ENCODE peak calls at places on chromosome 10, in seven cellular contexts. One of them, this sample, is unnamed.

GRCh38 chr10:86900955-86901354 is 56.5 kb downstream of the MMRN2 start:
- DNase-seq in NB4: no peak
- DNase-seq in ureter: peak
- DNase-seq in G401: peak
- DNase-seq in DND-41: no peak
- DNase-seq in progenitor cell of endocrine pancreas: no peak
- DNase-seq in C1 segment of cervical spinal cord: peak
- DNase-seq in this sample: peak

GRCh38 chr10:112461029-112461887 is 14.2 kb downstream of the VTI1A start:
- DNase-seq in NB4: peak
- DNase-seq in ureter: no peak
- DNase-seq in G401: no peak
- DNase-seq in DND-41: peak
- DNase-seq in progenitor cell of endocrine pancreas: no peak
- DNase-seq in C1 segment of cervical spinal cord: no peak
- DNase-seq in this sample: no peak

GRCh38 chr10:80357000-80357803 is 621 bp downstream of the DYDC2 start:
- DNase-seq in NB4: no peak
- DNase-seq in ureter: no peak
- DNase-seq in G401: no peak
- DNase-seq in DND-41: no peak
- DNase-seq in progenitor cell of endocrine pancreas: peak
- DNase-seq in C1 segment of cervical spinal cord: no peak
- DNase-seq in this sample: no peak

GRCh38 chr10:69421611-69422308 is 5.0 kb upstream of the TACR2 start:
- DNase-seq in NB4: peak
- DNase-seq in ureter: peak
- DNase-seq in G401: no peak
- DNase-seq in DND-41: no peak
- DNase-seq in progenitor cell of endocrine pancreas: no peak
- DNase-seq in C1 segment of cervical spinal cord: no peak
- DNase-seq in this sample: no peak

GRCh38 chr10:124670849-124671248 is 73.3 kb downstream of the FAM53B start:
- DNase-seq in NB4: no peak
- DNase-seq in ureter: no peak
- DNase-seq in G401: peak
- DNase-seq in DND-41: peak
- DNase-seq in progenitor cell of endocrine pancreas: no peak
- DNase-seq in C1 segment of cervical spinal cord: no peak
- DNase-seq in this sample: no peak

GRCh38 chr10:17734432-17735110 is 17.4 kb upstream of the TMEM236 start:
- DNase-seq in NB4: no peak
- DNase-seq in ureter: no peak
- DNase-seq in G401: peak
- DNase-seq in DND-41: no peak
- DNase-seq in progenitor cell of endocrine pancreas: no peak
- DNase-seq in C1 segment of cervical spinal cord: no peak
- DNase-seq in this sample: no peak

GRCh38 chr10:112244197-112244596 is 39.0 kb upstream of the TECTB start:
- DNase-seq in NB4: no peak
- DNase-seq in ureter: no peak
- DNase-seq in G401: no peak
- DNase-seq in DND-41: no peak
- DNase-seq in progenitor cell of endocrine pancreas: no peak
- DNase-seq in C1 segment of cervical spinal cord: no peak
- DNase-seq in this sample: no peak

GRCh38 chr10:12121673-12122072 is 7.8 kb upstream of the SEC61A2 start:
- DNase-seq in NB4: no peak
- DNase-seq in ureter: no peak
- DNase-seq in G401: no peak
- DNase-seq in DND-41: no peak
- DNase-seq in progenitor cell of endocrine pancreas: no peak
- DNase-seq in C1 segment of cervical spinal cord: no peak
- DNase-seq in this sample: no peak

GRCh38 chr10:3866347-3866746 is 81.3 kb upstream of the KLF6 start:
- DNase-seq in NB4: no peak
- DNase-seq in ureter: no peak
- DNase-seq in G401: no peak
- DNase-seq in DND-41: no peak
- DNase-seq in progenitor cell of endocrine pancreas: no peak
- DNase-seq in C1 segment of cervical spinal cord: no peak
- DNase-seq in this sample: no peak

GRCh38 chr10:60397792-60398191 is 8.1 kb upstream of the ANK3 start:
- DNase-seq in NB4: no peak
- DNase-seq in ureter: no peak
- DNase-seq in G401: no peak
- DNase-seq in DND-41: no peak
- DNase-seq in progenitor cell of endocrine pancreas: no peak
- DNase-seq in C1 segment of cervical spinal cord: no peak
- DNase-seq in this sample: no peak

GRCh38 chr10:11035318-11035920 is 17.7 kb downstream of the CELF2 start:
- DNase-seq in NB4: no peak
- DNase-seq in ureter: no peak
- DNase-seq in G401: no peak
- DNase-seq in DND-41: no peak
- DNase-seq in progenitor cell of endocrine pancreas: no peak
- DNase-seq in C1 segment of cervical spinal cord: no peak
- DNase-seq in this sample: no peak

GRCh38 chr10:131997366-131998049 is 15.8 kb upstream of the BNIP3 start:
- DNase-seq in NB4: no peak
- DNase-seq in ureter: peak
- DNase-seq in G401: no peak
- DNase-seq in DND-41: no peak
- DNase-seq in progenitor cell of endocrine pancreas: no peak
- DNase-seq in C1 segment of cervical spinal cord: no peak
- DNase-seq in this sample: no peak

GRCh38 chr10:104445359-104445758 is 91.7 kb downstream of the CFAP58 start:
- DNase-seq in NB4: no peak
- DNase-seq in ureter: no peak
- DNase-seq in G401: no peak
- DNase-seq in DND-41: no peak
- DNase-seq in progenitor cell of endocrine pancreas: no peak
- DNase-seq in C1 segment of cervical spinal cord: no peak
- DNase-seq in this sample: no peak

GRCh38 chr10:132551093-132551807 is 13.7 kb downstream of the INPP5A start:
- DNase-seq in NB4: peak
- DNase-seq in ureter: no peak
- DNase-seq in G401: no peak
- DNase-seq in DND-41: peak
- DNase-seq in progenitor cell of endocrine pancreas: no peak
- DNase-seq in C1 segment of cervical spinal cord: no peak
- DNase-seq in this sample: no peak

GRCh38 chr10:86827639-86828038 is 71.2 kb downstream of the BMPR1A start:
- DNase-seq in NB4: no peak
- DNase-seq in ureter: no peak
- DNase-seq in G401: no peak
- DNase-seq in DND-41: no peak
- DNase-seq in progenitor cell of endocrine pancreas: no peak
- DNase-seq in C1 segment of cervical spinal cord: no peak
- DNase-seq in this sample: no peak

GRCh38 chr10:116268976-116269375 is 4.0 kb downstream of the GFRA1 start:
- DNase-seq in NB4: no peak
- DNase-seq in ureter: no peak
- DNase-seq in G401: no peak
- DNase-seq in DND-41: no peak
- DNase-seq in progenitor cell of endocrine pancreas: no peak
- DNase-seq in C1 segment of cervical spinal cord: no peak
- DNase-seq in this sample: no peak

GRCh38 chr10:15230257-15230656 is 61.8 kb upstream of the NMT2 start:
- DNase-seq in NB4: no peak
- DNase-seq in ureter: no peak
- DNase-seq in G401: no peak
- DNase-seq in DND-41: no peak
- DNase-seq in progenitor cell of endocrine pancreas: no peak
- DNase-seq in C1 segment of cervical spinal cord: no peak
- DNase-seq in this sample: no peak

GRCh38 chr10:124200011-124200410 is 106.6 kb upstream of the CHST15 start:
- DNase-seq in NB4: no peak
- DNase-seq in ureter: no peak
- DNase-seq in G401: no peak
- DNase-seq in DND-41: no peak
- DNase-seq in progenitor cell of endocrine pancreas: no peak
- DNase-seq in C1 segment of cervical spinal cord: no peak
- DNase-seq in this sample: no peak

GRCh38 chr10:30553018-30553624 is 76.4 kb downstream of the LYZL2 start:
- DNase-seq in NB4: peak
- DNase-seq in ureter: no peak
- DNase-seq in G401: no peak
- DNase-seq in DND-41: no peak
- DNase-seq in progenitor cell of endocrine pancreas: no peak
- DNase-seq in C1 segment of cervical spinal cord: no peak
- DNase-seq in this sample: no peak

GRCh38 chr10:30862486-30862885 is 169.2 kb downstream of the ZNF438 start:
- DNase-seq in NB4: peak
- DNase-seq in ureter: no peak
- DNase-seq in G401: no peak
- DNase-seq in DND-41: no peak
- DNase-seq in progenitor cell of endocrine pancreas: no peak
- DNase-seq in C1 segment of cervical spinal cord: no peak
- DNase-seq in this sample: no peak

GRCh38 chr10:3735175-3735574 is 49.8 kb downstream of the KLF6 start:
- DNase-seq in NB4: no peak
- DNase-seq in ureter: no peak
- DNase-seq in G401: no peak
- DNase-seq in DND-41: no peak
- DNase-seq in progenitor cell of endocrine pancreas: no peak
- DNase-seq in C1 segment of cervical spinal cord: no peak
- DNase-seq in this sample: no peak

GRCh38 chr10:100895346-100895745 is 17.4 kb upstream of the SLF2 start:
- DNase-seq in NB4: peak
- DNase-seq in ureter: no peak
- DNase-seq in G401: no peak
- DNase-seq in DND-41: no peak
- DNase-seq in progenitor cell of endocrine pancreas: no peak
- DNase-seq in C1 segment of cervical spinal cord: no peak
- DNase-seq in this sample: no peak

GRCh38 chr10:116910924-116911323 is 61.6 kb downstream of the ENO4 start:
- DNase-seq in NB4: no peak
- DNase-seq in ureter: no peak
- DNase-seq in G401: no peak
- DNase-seq in DND-41: no peak
- DNase-seq in progenitor cell of endocrine pancreas: no peak
- DNase-seq in C1 segment of cervical spinal cord: no peak
- DNase-seq in this sample: peak

GRCh38 chr10:116817178-116817577 is 32.1 kb upstream of the ENO4 start:
- DNase-seq in NB4: no peak
- DNase-seq in ureter: no peak
- DNase-seq in G401: no peak
- DNase-seq in DND-41: no peak
- DNase-seq in progenitor cell of endocrine pancreas: no peak
- DNase-seq in C1 segment of cervical spinal cord: no peak
- DNase-seq in this sample: no peak

GRCh38 chr10:42691361-42692120 is 53.2 kb upstream of the ZNF33B start:
- DNase-seq in NB4: no peak
- DNase-seq in ureter: no peak
- DNase-seq in G401: no peak
- DNase-seq in DND-41: no peak
- DNase-seq in progenitor cell of endocrine pancreas: no peak
- DNase-seq in C1 segment of cervical spinal cord: no peak
- DNase-seq in this sample: no peak

GRCh38 chr10:127216284-127216683 is 19.9 kb upstream of the INSYN2A start:
- DNase-seq in NB4: no peak
- DNase-seq in ureter: no peak
- DNase-seq in G401: no peak
- DNase-seq in DND-41: no peak
- DNase-seq in progenitor cell of endocrine pancreas: no peak
- DNase-seq in C1 segment of cervical spinal cord: no peak
- DNase-seq in this sample: no peak

GRCh38 chr10:73886085-73886529 is 11.8 kb upstream of the CAMK2G start:
- DNase-seq in NB4: peak
- DNase-seq in ureter: peak
- DNase-seq in G401: peak
- DNase-seq in DND-41: peak
- DNase-seq in progenitor cell of endocrine pancreas: peak
- DNase-seq in C1 segment of cervical spinal cord: no peak
- DNase-seq in this sample: peak

GRCh38 chr10:131617113-131617877 is 283.5 kb upstream of the PPP2R2D start:
- DNase-seq in NB4: no peak
- DNase-seq in ureter: no peak
- DNase-seq in G401: no peak
- DNase-seq in DND-41: no peak
- DNase-seq in progenitor cell of endocrine pancreas: no peak
- DNase-seq in C1 segment of cervical spinal cord: no peak
- DNase-seq in this sample: no peak

GRCh38 chr10:78537018-78537417 is 503.4 kb downstream of the RPS24 start:
- DNase-seq in NB4: no peak
- DNase-seq in ureter: no peak
- DNase-seq in G401: no peak
- DNase-seq in DND-41: no peak
- DNase-seq in progenitor cell of endocrine pancreas: no peak
- DNase-seq in C1 segment of cervical spinal cord: no peak
- DNase-seq in this sample: no peak

GRCh38 chr10:35784751-35785150 is 142.7 kb upstream of the FZD8 start:
- DNase-seq in NB4: no peak
- DNase-seq in ureter: no peak
- DNase-seq in G401: no peak
- DNase-seq in DND-41: no peak
- DNase-seq in progenitor cell of endocrine pancreas: no peak
- DNase-seq in C1 segment of cervical spinal cord: no peak
- DNase-seq in this sample: peak

GRCh38 chr10:76700241-76700640 is 937.4 kb downstream of the KCNMA1 start:
- DNase-seq in NB4: no peak
- DNase-seq in ureter: no peak
- DNase-seq in G401: no peak
- DNase-seq in DND-41: no peak
- DNase-seq in progenitor cell of endocrine pancreas: no peak
- DNase-seq in C1 segment of cervical spinal cord: no peak
- DNase-seq in this sample: no peak

GRCh38 chr10:123043409-123043925 is 34.7 kb downstream of the ACADSB start:
- DNase-seq in NB4: peak
- DNase-seq in ureter: peak
- DNase-seq in G401: peak
- DNase-seq in DND-41: peak
- DNase-seq in progenitor cell of endocrine pancreas: peak
- DNase-seq in C1 segment of cervical spinal cord: peak
- DNase-seq in this sample: peak

GRCh38 chr10:118210276-118210675 is 131.8 kb downstream of the FAM204A start:
- DNase-seq in NB4: no peak
- DNase-seq in ureter: no peak
- DNase-seq in G401: no peak
- DNase-seq in DND-41: no peak
- DNase-seq in progenitor cell of endocrine pancreas: no peak
- DNase-seq in C1 segment of cervical spinal cord: no peak
- DNase-seq in this sample: no peak

GRCh38 chr10:68506406-68506805 is 20.9 kb downstream of the SLC25A16 start:
- DNase-seq in NB4: no peak
- DNase-seq in ureter: no peak
- DNase-seq in G401: no peak
- DNase-seq in DND-41: no peak
- DNase-seq in progenitor cell of endocrine pancreas: no peak
- DNase-seq in C1 segment of cervical spinal cord: no peak
- DNase-seq in this sample: no peak

GRCh38 chr10:68474021-68474420 is 2.2 kb upstream of the DNA2 start:
- DNase-seq in NB4: no peak
- DNase-seq in ureter: no peak
- DNase-seq in G401: no peak
- DNase-seq in DND-41: no peak
- DNase-seq in progenitor cell of endocrine pancreas: no peak
- DNase-seq in C1 segment of cervical spinal cord: no peak
- DNase-seq in this sample: no peak

GRCh38 chr10:50469778-50470193 is 154.0 kb downstream of the SGMS1 start:
- DNase-seq in NB4: peak
- DNase-seq in ureter: no peak
- DNase-seq in G401: no peak
- DNase-seq in DND-41: no peak
- DNase-seq in progenitor cell of endocrine pancreas: no peak
- DNase-seq in C1 segment of cervical spinal cord: no peak
- DNase-seq in this sample: no peak

GRCh38 chr10:1100143-1100542 is 44.0 kb downstream of the WDR37 start:
- DNase-seq in NB4: no peak
- DNase-seq in ureter: no peak
- DNase-seq in G401: no peak
- DNase-seq in DND-41: no peak
- DNase-seq in progenitor cell of endocrine pancreas: no peak
- DNase-seq in C1 segment of cervical spinal cord: no peak
- DNase-seq in this sample: no peak

GRCh38 chr10:11610151-11610854 is 1.1 kb downstream of the USP6NL start:
- DNase-seq in NB4: peak
- DNase-seq in ureter: no peak
- DNase-seq in G401: peak
- DNase-seq in DND-41: no peak
- DNase-seq in progenitor cell of endocrine pancreas: no peak
- DNase-seq in C1 segment of cervical spinal cord: no peak
- DNase-seq in this sample: peak

This sample was measured in pons.